ENCODE peak calls at places on chromosomes 11 and 22, in six cellular contexts. I is mesenchymal stem cell, E is neuronal stem cell, O is mesendoderm, L is H1, P is IMR-90. N is an unnamed sample.

GRCh38 chr11:130124096-130124495 is 35.5 kb upstream of the ST14 start:
- DNase-seq in O (no peak), L (no peak), E (no peak), I (peak; percentile 94), P (peak; percentile 89), N (no peak)

GRCh38 chr11:19675397-19675796 is 37.2 kb upstream of the NAV2 start:
- DNase-seq in L (no peak), P (no peak), O (no peak), E (no peak), I (no peak), N (no peak)

GRCh38 chr11:61345170-61345610 is 12.2 kb downstream of the TKFC start:
- DNase-seq in E (no peak), P (no peak), L (no peak), O (peak; percentile 19), I (no peak), N (no peak)

GRCh38 chr11:102120006-102120405 is 9.8 kb downstream of the YAP1 start:
- DNase-seq in I (peak; percentile 88), O (no peak), E (no peak), L (no peak), P (peak; percentile 41), N (no peak)

GRCh38 chr11:88508808-88509581 is 171.5 kb upstream of the CTSC start:
- DNase-seq in I (peak; percentile 49), P (no peak), O (peak; percentile 69), L (no peak), E (no peak), N (peak; percentile 69)

GRCh38 chr11:94964934-94965333 is 8.4 kb downstream of the CWC15 start:
- DNase-seq in I (no peak), E (no peak), L (no peak), P (no peak), O (peak; percentile 57), N (no peak)

GRCh38 chr11:46930089-46930488 is 6.5 kb upstream of the CSTPP1 start:
- DNase-seq in E (no peak), L (no peak), I (peak; percentile 85), P (peak; percentile 73), O (peak; percentile 39), N (no peak)

GRCh38 chr11:7575841-7576451 is 62.1 kb downstream of the PPFIBP2 start:
- DNase-seq in E (no peak), O (peak; percentile 56), I (peak; percentile 54), P (no peak), L (no peak), N (peak; percentile 43)

GRCh38 chr11:122598971-122599370 is 56.6 kb upstream of the UBASH3B start:
- DNase-seq in L (no peak), P (no peak), O (no peak), E (no peak), I (peak; percentile 29), N (no peak)

GRCh38 chr11:61647529-61647928 is 32.7 kb upstream of the DAGLA start:
- DNase-seq in O (no peak), E (no peak), I (no peak), P (no peak), L (no peak), N (no peak)

GRCh38 chr22:42418811-42419243 is 13.4 kb downstream of the NFAM1 start:
- DNase-seq in E (no peak), O (no peak), L (no peak), P (no peak), I (no peak), N (no peak)

GRCh38 chr11:65781152-65781961 is 581 bp upstream of the AP5B1 start:
- DNase-seq in E (peak; percentile 63), L (no peak), I (no peak), O (peak; percentile 67), P (no peak), N (peak; percentile 70)

GRCh38 chr11:61290905-61291690 is 4.0 kb downstream of the VWCE start:
- DNase-seq in L (no peak), P (no peak), E (no peak), I (no peak), O (peak; percentile 32), N (peak; percentile 54)

GRCh38 chr11:19164881-19165280 is 36.9 kb downstream of the CSRP3 start:
- DNase-seq in E (no peak), I (no peak), O (no peak), L (no peak), P (no peak), N (no peak)

GRCh38 chr22:36369922-36370781 is 17.6 kb downstream of the MYH9 start:
- DNase-seq in P (peak; percentile 41), I (peak; percentile 68), L (no peak), E (no peak), O (peak; percentile 73), N (no peak)

GRCh38 chr22:46238541-46238940 is 11.6 kb downstream of the CDPF1 start:
- DNase-seq in O (no peak), I (no peak), L (no peak), E (no peak), P (no peak), N (no peak)

GRCh38 chr11:58900479-58901420 is 38.5 kb upstream of the GLYATL1 start:
- DNase-seq in E (peak; percentile 92), O (peak; percentile 99), L (peak; percentile 95), P (peak; percentile 73), I (peak; percentile 81), N (peak; percentile 94)

GRCh38 chr11:132126973-132127900 is 756.8 kb downstream of the NTM start:
- DNase-seq in I (peak; percentile 78), O (peak; percentile 57), P (peak; percentile 94), L (no peak), E (peak; percentile 36), N (peak; percentile 37)

GRCh38 chr11:77091146-77091940 is 11.3 kb upstream of the OMP start:
- DNase-seq in I (peak; percentile 69), P (peak; percentile 65), L (peak; percentile 73), O (peak; percentile 90), E (peak; percentile 61), N (peak; percentile 91)

GRCh38 chr22:42316988-42317387 is 46.5 kb upstream of the TCF20 start:
- DNase-seq in I (no peak), P (no peak), O (no peak), L (no peak), E (no peak), N (no peak)

GRCh38 chr11:46378296-46378695 is 3.2 kb upstream of the MDK start:
- DNase-seq in E (no peak), I (no peak), L (no peak), P (no peak), O (no peak), N (no peak)

GRCh38 chr11:102109896-102110760 is at the start of gene YAP1:
- DNase-seq in L (peak; percentile 57), O (peak; percentile 98), E (peak; percentile 94), I (peak; percentile 96), P (peak; percentile 91), N (peak; percentile 91)

GRCh38 chr22:27088026-27088425 is 430.6 kb downstream of the MIAT start:
- DNase-seq in E (no peak), P (peak; percentile 39), I (no peak), O (no peak), L (no peak), N (no peak)

GRCh38 chr22:24532075-24532474 is 22.9 kb downstream of the GUCD1 start:
- DNase-seq in O (no peak), L (no peak), I (no peak), E (no peak), P (no peak), N (no peak)
- H2BK15ac ChIP-seq in O (no peak overlapping the region), L (no peak overlapping the region), I (no peak overlapping the region), E (no peak overlapping the region), P (no peak overlapping the region), N (no peak overlapping the region)

DNA sequence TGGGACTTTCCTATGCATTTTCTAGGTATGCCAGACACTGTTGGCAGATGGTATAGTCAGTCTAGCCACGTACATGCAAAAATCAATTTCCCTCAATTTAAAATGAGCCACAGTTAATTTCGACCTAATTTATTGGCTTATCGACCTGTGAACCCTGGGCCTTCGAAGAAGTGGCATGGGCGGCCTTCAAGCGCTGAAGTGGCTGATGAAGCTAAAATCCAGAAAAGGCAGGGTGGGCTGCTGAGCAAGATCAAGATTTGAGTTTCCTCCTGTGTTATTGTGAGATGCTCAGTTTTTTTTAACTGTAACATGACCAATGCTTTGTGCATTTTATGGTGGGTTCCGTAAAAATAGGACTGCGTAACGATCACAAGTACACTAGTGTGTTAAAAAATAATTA is 5.8 kb upstream of the SORL1-AS1 start:
- DNase-seq in O (no peak), L (no peak), P (no peak), E (no peak), I (no peak), N (no peak)
- H2BK15ac ChIP-seq in O (no peak overlapping the region), L (no peak overlapping the region), P (no peak overlapping the region), E (no peak overlapping the region), I (no peak overlapping the region), N (no peak overlapping the region)

GRCh38 chr11:70456921-70457532 is 58.7 kb downstream of the CTTN start:
- DNase-seq in I (peak; percentile 68), P (peak; percentile 31), O (no peak), L (no peak), E (no peak), N (no peak)
- H2BK15ac ChIP-seq in I (no peak overlapping the region), P (no peak overlapping the region), O (no peak overlapping the region), L (no peak overlapping the region), E (no peak overlapping the region), N (no peak overlapping the region)

DNA sequence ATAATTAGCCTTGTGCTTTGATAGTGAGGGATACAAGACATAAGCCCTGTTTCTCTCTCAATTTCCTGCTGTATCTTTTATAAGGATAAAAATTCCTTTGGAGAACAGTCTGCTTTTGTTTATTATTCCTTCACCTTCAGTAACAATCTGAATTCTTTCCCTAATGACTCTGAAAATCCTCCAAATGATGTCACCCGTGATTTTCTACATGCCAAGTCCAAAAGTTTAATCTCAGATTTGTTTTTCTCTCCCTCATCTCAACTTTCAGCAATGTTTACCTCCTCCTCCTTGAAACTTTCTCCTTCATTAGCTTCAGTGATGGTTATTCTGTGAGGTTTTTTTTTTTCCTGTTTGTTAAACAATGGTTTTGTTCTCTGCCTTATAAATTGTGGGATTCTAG is 2.2 kb downstream of the OR51E2 start:
- DNase-seq in E (no peak), L (no peak), I (no peak), O (no peak), P (peak; percentile 52), N (no peak)
- H2BK15ac ChIP-seq in E (no peak overlapping the region), L (no peak overlapping the region), I (no peak overlapping the region), O (no peak overlapping the region), P (no peak overlapping the region), N (no peak overlapping the region)

GRCh38 chr11:551596-551995 is 8.9 kb downstream of the LMNTD2 start:
- DNase-seq in O (no peak), I (no peak), E (no peak), P (no peak), L (no peak), N (no peak)

GRCh38 chr11:548700-549603 is 11.6 kb downstream of the LMNTD2 start:
- DNase-seq in L (no peak), O (peak; percentile 70), E (no peak), P (no peak), I (peak; percentile 28), N (no peak)

GRCh38 chr11:551131-551530 is 9.4 kb downstream of the LMNTD2 start:
- DNase-seq in E (no peak), I (no peak), L (no peak), P (no peak), O (no peak), N (no peak)

GRCh38 chr11:550021-550745 is 10.4 kb downstream of the LMNTD2 start:
- DNase-seq in L (no peak), E (no peak), I (no peak), O (no peak), P (no peak), N (no peak)

GRCh38 chr11:550746-551085 is 9.8 kb downstream of the LMNTD2 start:
- DNase-seq in E (no peak), L (no peak), I (no peak), O (no peak), P (no peak), N (no peak)
- H2BK15ac ChIP-seq in E (no peak overlapping the region), L (no peak overlapping the region), I (no peak overlapping the region), O (no peak overlapping the region), P (no peak overlapping the region), N (no peak overlapping the region)